ENCODE peak calls at places on chromosome 3, in four cellular contexts. One of them, this sample, is unnamed.
A peak's percentile ranks its signal among the peaks of the same experiment; 100 is the strongest.

GRCh38 chr3:149646181-149646766 is 11.6 kb downstream of the WWTR1 start:
- DNase-seq in H1: no peak
- DNase-seq in kidney: no peak
- DNase-seq in IMR-90: peak; percentile 80
- DNase-seq in this sample: no peak

GRCh38 chr3:196127308-196128040 is 45.6 kb upstream of the TFRC start:
- DNase-seq in H1: no peak
- DNase-seq in IMR-90: no peak
- DNase-seq in kidney: no peak
- DNase-seq in this sample: no peak

GRCh38 chr3:30231277-30232141 is 374.9 kb upstream of the TGFBR2 start:
- DNase-seq in H1: no peak
- DNase-seq in kidney: no peak
- DNase-seq in IMR-90: peak; percentile 46
- DNase-seq in this sample: no peak

GRCh38 chr3:114872056-114872455 is 275.0 kb downstream of the ZBTB20 start:
- DNase-seq in IMR-90: peak; percentile 16
- DNase-seq in H1: no peak
- DNase-seq in kidney: no peak
- DNase-seq in this sample: no peak

GRCh38 chr3:66463054-66463631 is 37.7 kb downstream of the LRIG1 start:
- DNase-seq in H1: no peak
- DNase-seq in kidney: no peak
- DNase-seq in IMR-90: peak; percentile 66
- DNase-seq in this sample: no peak

GRCh38 chr3:160801386-160802118 is 45.5 kb downstream of the PPM1L start:
- DNase-seq in kidney: no peak
- DNase-seq in H1: no peak
- DNase-seq in IMR-90: peak; percentile 0
- DNase-seq in this sample: no peak

GRCh38 chr3:127574880-127575878 is 15.4 kb downstream of the TPRA1 start:
- DNase-seq in kidney: peak; percentile 91
- DNase-seq in IMR-90: peak; percentile 87
- DNase-seq in H1: peak; percentile 31
- DNase-seq in this sample: peak; percentile 78

GRCh38 chr3:102084712-102085111 is 235.4 kb downstream of the NFKBIZ start:
- DNase-seq in IMR-90: no peak
- DNase-seq in kidney: no peak
- DNase-seq in H1: no peak
- DNase-seq in this sample: no peak

GRCh38 chr3:17515445-17516227 is 226.8 kb downstream of the TBC1D5 start:
- DNase-seq in IMR-90: peak; percentile 62
- DNase-seq in H1: no peak
- DNase-seq in kidney: no peak
- DNase-seq in this sample: no peak

GRCh38 chr3:52422669-52423068 is 22.2 kb downstream of the SEMA3G start:
- DNase-seq in IMR-90: no peak
- DNase-seq in H1: no peak
- DNase-seq in kidney: peak; percentile 35
- DNase-seq in this sample: no peak

GRCh38 chr3:13274125-13274873 is 145.8 kb downstream of the NUP210 start:
- DNase-seq in kidney: no peak
- DNase-seq in H1: no peak
- DNase-seq in IMR-90: no peak
- DNase-seq in this sample: no peak

GRCh38 chr3:47370887-47371697 is 9.7 kb upstream of the PTPN23 start:
- DNase-seq in H1: no peak
- DNase-seq in kidney: no peak
- DNase-seq in IMR-90: no peak
- DNase-seq in this sample: no peak

GRCh38 chr3:131007256-131007655 is 19.4 kb downstream of the ASTE1 start:
- DNase-seq in IMR-90: no peak
- DNase-seq in kidney: no peak
- DNase-seq in H1: no peak
- DNase-seq in this sample: no peak

DNA sequence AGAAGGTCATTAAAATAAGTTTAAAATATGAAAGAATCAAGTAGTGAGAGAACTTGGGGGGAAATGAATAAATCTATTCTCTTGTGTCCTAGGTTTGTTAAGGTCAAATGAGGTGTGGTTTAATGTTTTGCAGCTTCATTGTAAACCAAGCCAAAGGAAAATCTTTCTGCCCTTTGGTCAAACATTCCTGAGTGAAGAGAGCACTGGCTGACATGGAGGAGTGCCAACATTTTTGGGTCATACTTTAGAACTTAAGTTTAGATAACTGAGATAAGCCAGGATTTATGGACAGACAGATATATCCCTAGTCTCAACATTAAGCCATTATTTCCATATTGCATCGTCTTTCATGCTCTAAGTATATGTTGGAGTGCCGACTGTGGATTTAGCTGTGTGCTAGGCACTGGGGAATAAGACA is 66.4 kb downstream of the PTPRG start:
- DNase-seq in H1: no peak
- DNase-seq in kidney: no peak
- DNase-seq in IMR-90: peak; percentile 93
- DNase-seq in this sample: no peak
- H3K9ac ChIP-seq in H1: no peak overlapping the region
- H3K9ac ChIP-seq in kidney: no peak overlapping the region
- H3K9ac ChIP-seq in IMR-90: no peak overlapping the region
- H3K9ac ChIP-seq in this sample: no peak overlapping the region

GRCh38 chr3:99662838-99663570 is 24.6 kb downstream of the COL8A1 start:
- DNase-seq in kidney: no peak
- DNase-seq in IMR-90: no peak
- DNase-seq in H1: no peak
- DNase-seq in this sample: peak; percentile 16

GRCh38 chr3:99659965-99660364 is 21.6 kb downstream of the COL8A1 start:
- DNase-seq in H1: no peak
- DNase-seq in kidney: no peak
- DNase-seq in IMR-90: no peak
- DNase-seq in this sample: no peak

GRCh38 chr3:99656606-99657005 is 18.2 kb downstream of the COL8A1 start:
- DNase-seq in IMR-90: no peak
- DNase-seq in kidney: no peak
- DNase-seq in H1: no peak
- DNase-seq in this sample: no peak

GRCh38 chr3:99658274-99658673 is 19.9 kb downstream of the COL8A1 start:
- DNase-seq in H1: no peak
- DNase-seq in kidney: no peak
- DNase-seq in IMR-90: no peak
- DNase-seq in this sample: no peak

GRCh38 chr3:99659032-99659431 is 20.6 kb downstream of the COL8A1 start:
- DNase-seq in H1: no peak
- DNase-seq in IMR-90: peak; percentile 100
- DNase-seq in kidney: no peak
- DNase-seq in this sample: no peak
- H3K9ac ChIP-seq in H1: no peak overlapping the region
- H3K9ac ChIP-seq in IMR-90: no peak overlapping the region
- H3K9ac ChIP-seq in kidney: no peak overlapping the region
- H3K9ac ChIP-seq in this sample: no peak overlapping the region

DNA sequence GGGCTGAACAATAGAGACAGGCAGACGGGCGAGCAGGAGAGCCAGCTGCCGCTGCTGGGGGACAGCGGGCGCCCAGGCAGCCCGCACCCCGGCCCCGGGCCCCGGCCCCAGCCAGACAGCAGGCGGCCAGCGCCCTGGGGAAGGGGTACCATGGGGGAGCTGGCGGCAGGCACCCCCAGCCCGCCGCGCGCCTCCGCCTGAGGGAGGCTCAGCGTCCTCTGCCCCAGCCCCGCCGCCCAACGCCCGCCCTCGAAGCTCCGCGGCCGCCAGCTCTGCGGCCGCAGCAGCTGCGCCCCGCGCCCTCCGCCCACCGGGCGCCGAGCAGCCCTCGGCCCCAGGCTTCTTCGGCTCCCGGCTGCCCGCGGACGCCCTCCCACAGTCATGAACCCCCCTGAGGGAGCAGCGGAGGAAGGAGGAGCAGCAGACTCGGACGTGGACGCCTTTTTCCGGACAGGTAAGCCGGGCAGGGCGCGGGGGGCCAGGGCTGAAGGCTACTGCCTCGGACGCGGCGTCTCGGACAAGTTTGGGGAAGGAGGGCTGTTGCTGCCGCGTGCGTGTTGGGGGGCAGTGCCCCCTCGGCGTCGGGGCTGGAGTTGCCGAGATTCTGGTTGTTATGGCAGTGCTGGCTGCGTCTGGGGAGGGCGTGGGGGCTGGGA is 41.6 kb upstream of the ROPN1 start:
- DNase-seq in IMR-90: no peak
- DNase-seq in kidney: peak; percentile 79
- DNase-seq in H1: no peak
- DNase-seq in this sample: no peak
- H3K9ac ChIP-seq in IMR-90: peak within 1 kb of the TSS; percentile 70
- H3K9ac ChIP-seq in kidney: peak within 1 kb of the TSS; percentile 51
- H3K9ac ChIP-seq in H1: peak within 1 kb of the TSS; percentile 51
- H3K9ac ChIP-seq in this sample: peak within 1 kb of the TSS; percentile 92

DNA sequence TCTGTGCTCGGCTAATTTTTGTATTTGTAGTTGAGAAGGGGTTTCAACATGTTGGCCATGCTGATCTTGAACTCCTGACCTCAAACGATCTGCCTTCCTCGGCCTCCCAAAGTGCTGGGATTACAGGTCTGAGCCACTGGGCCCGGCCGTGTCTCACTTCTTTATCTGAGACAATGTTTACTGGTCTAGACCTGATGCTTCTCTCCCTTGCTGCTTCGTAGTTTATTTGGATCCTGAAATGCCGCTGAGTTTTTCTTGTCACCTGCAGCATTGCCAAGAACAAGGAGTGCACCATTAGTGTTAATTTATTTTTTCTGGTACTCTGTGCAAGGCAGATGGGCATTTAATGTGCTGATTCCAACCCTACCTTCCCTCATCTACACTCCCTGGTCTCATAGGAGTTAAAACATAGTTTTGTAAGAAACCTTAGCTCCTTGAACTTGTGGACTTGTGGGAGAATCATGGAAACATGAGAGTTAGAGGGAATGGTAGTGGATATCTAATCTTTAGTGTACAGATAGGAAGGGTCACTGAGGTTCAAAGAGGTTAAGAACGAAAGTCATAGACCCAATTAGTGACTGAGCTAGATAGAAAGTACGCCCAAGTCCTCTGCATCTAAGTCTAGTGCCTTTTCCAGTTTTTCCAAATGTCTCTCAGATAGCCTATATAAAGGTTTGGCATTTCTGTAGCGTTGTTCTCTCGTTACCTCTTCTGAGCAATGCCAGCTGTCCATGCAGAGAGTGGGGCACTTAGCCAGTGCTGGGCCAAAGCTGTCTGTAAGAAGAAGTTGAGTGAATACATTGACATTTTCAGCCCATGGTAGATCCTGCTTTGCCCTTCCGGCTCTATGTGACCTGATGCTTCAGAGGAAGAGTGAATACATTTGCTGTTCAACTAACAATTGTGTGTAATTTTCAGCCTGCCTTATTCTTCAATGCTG is 244.1 kb downstream of the LPP start:
- DNase-seq in IMR-90: no peak
- DNase-seq in H1: no peak
- DNase-seq in kidney: peak; percentile 41
- DNase-seq in this sample: no peak
- H3K9ac ChIP-seq in IMR-90: no peak overlapping the region
- H3K9ac ChIP-seq in H1: no peak overlapping the region
- H3K9ac ChIP-seq in kidney: no peak overlapping the region
- H3K9ac ChIP-seq in this sample: no peak overlapping the region

DNA sequence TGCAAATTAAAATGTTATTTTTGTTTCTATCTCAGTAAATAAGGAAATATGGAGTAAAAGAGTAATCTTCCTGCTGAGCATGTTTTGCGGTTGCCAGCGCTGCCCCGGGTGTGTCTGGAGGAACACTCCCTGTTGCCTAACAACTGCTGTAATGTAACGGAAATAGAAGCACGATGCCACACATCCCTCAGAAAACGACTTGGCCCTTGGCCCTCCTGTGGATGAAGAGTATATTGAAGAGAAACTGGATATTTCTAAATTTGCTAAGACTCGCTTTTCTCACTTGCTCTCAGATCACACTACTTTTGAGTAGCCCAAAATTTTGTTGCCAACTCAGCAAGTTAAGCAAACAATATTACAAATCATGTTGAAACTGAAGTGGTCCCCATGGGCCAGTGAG is 18.9 kb downstream of the CX3CR1 start:
- DNase-seq in H1: no peak
- DNase-seq in IMR-90: peak; percentile 71
- DNase-seq in kidney: peak; percentile 83
- DNase-seq in this sample: no peak
- H3K9ac ChIP-seq in H1: no peak overlapping the region
- H3K9ac ChIP-seq in IMR-90: no peak overlapping the region
- H3K9ac ChIP-seq in kidney: no peak overlapping the region
- H3K9ac ChIP-seq in this sample: no peak overlapping the region

This sample was measured in NT2/D1.